ENCODE peak calls at places on chromosomes 11 and 22, in seven cellular contexts. D is fibroblast of gingiva, E is NCI-H1417, Q is OCI-LY7, A is left cardiac atrium, T is osteocyte, N is NCI-H2171 treated with DMSO at 0.1 percent for 48 hours. P is an unnamed sample.
A peak's percentile ranks its signal among the peaks of the same experiment; 100 is the strongest.

GRCh38 chr22:46578824-46579561 is 41.2 kb upstream of the GRAMD4 start:
- DNase-seq in A (peak; percentile 75), T (no peak), D (peak; percentile 57), N (no peak), Q (no peak), E (no peak), P (no peak)

GRCh38 chr22:16783930-16784354 is 41.3 kb downstream of the XKR3 start:
- DNase-seq in Q (peak; percentile 43), T (no peak), D (no peak), N (peak; percentile 11), A (no peak), E (peak; percentile 1), P (no peak)

GRCh38 chr22:44661070-44661469 is 40.9 kb upstream of the PRR5 start:
- DNase-seq in A (no peak), Q (no peak), E (no peak), N (no peak), D (no peak), T (no peak), P (no peak)

GRCh38 chr22:29456211-29456671 is 17.9 kb downstream of the RFPL1 start:
- DNase-seq in Q (no peak), D (no peak), A (no peak), N (no peak), T (no peak), E (no peak), P (no peak)

GRCh38 chr11:111557425-111558111 is 17.0 kb downstream of the LAYN start:
- DNase-seq in D (peak; percentile 94), A (no peak), N (no peak), Q (no peak), T (no peak), E (no peak), P (no peak)

GRCh38 chr11:115284766-115285165 is 219.4 kb downstream of the CADM1 start:
- DNase-seq in D (no peak), A (no peak), T (no peak), Q (no peak), N (no peak), E (no peak), P (no peak)

GRCh38 chr11:33860926-33861325 is 30.9 kb downstream of the LMO2 start:
- DNase-seq in N (no peak), D (no peak), A (no peak), Q (no peak), T (no peak), E (peak; percentile 34), P (no peak)

GRCh38 chr11:2541321-2541680 is 96.5 kb downstream of the KCNQ1 start:
- DNase-seq in N (no peak), T (no peak), D (no peak), Q (no peak), A (no peak), E (no peak), P (no peak)

GRCh38 chr11:71269603-71270511 is 17.5 kb upstream of the SHANK2 start:
- DNase-seq in T (peak; percentile 68), D (no peak), E (no peak), N (no peak), A (no peak), Q (no peak), P (no peak)

GRCh38 chr22:25375683-25376082 is 156.2 kb downstream of the CRYBB2 start:
- DNase-seq in Q (no peak), T (no peak), D (no peak), A (no peak), E (no peak), N (no peak), P (no peak)

GRCh38 chr22:32880906-32881596 is 79.5 kb downstream of the TIMP3 start:
- DNase-seq in Q (no peak), D (no peak), A (peak; percentile 89), N (peak; percentile 94), T (no peak), E (peak; percentile 67), P (no peak)

GRCh38 chr22:37469416-37470086 is 16.6 kb downstream of the MFNG start:
- DNase-seq in N (no peak), T (no peak), D (no peak), E (no peak), Q (no peak), A (no peak), P (no peak)

GRCh38 chr22:29842740-29843139 is 4.7 kb upstream of the ASCC2 start:
- DNase-seq in E (no peak), A (no peak), T (no peak), D (peak; percentile 97), Q (no peak), N (no peak), P (no peak)

GRCh38 chr11:17646451-17647145 is 72.8 kb upstream of the MYOD1 start:
- DNase-seq in N (no peak), T (no peak), D (no peak), Q (no peak), E (no peak), A (no peak), P (no peak)

GRCh38 chr11:63892233-63892632 is 24.7 kb downstream of the RCOR2 start:
- DNase-seq in N (no peak), Q (no peak), A (no peak), E (no peak), T (no peak), D (peak; percentile 17), P (no peak)

GRCh38 chr11:12810497-12810896 is 136.3 kb downstream of the TEAD1 start:
- DNase-seq in D (peak; percentile 21), A (peak; percentile 52), T (no peak), Q (no peak), E (no peak), N (no peak), P (no peak)

GRCh38 chr11:35875466-35875865 is 68.4 kb upstream of the LDLRAD3 start:
- DNase-seq in A (no peak), E (no peak), Q (no peak), T (no peak), D (no peak), N (no peak), P (no peak)

GRCh38 chr22:37331034-37331428 is 48.7 kb downstream of the CYTH4 start:
- DNase-seq in Q (no peak), D (no peak), E (peak; percentile 13), T (no peak), A (no peak), N (peak; percentile 64), P (no peak)

GRCh38 chr11:120749389-120749788 is 237.8 kb downstream of the GRIK4 start:
- DNase-seq in E (no peak), T (no peak), N (no peak), Q (no peak), A (no peak), D (no peak), P (no peak)

P was measured in NCI-H748 treated with DMSO at 0.1 percent for 48 hours.